ENCODE peak calls at places on chromosomes 12 and 14, in ten cellular contexts. N is AG08395; M is KBM-7; Y is NCI-H2081; R is T-helper 1 cell; A is foreskin keratinocyte; V is tibial artery; B is iPS-NIHi11; L is activated naive CD4-positive, alpha-beta T cell; T is stomach. E is an unnamed sample.

GRCh38 chr12:52279683-52280318 is 5.4 kb downstream of the KRT86 start:
- DNase-seq in N (no peak), M (no peak), Y (no peak), R (no peak), A (no peak), V (no peak), B (no peak), L (no peak), T (peak), E (no peak)

GRCh38 chr14:57884175-57884574 is 18.3 kb upstream of the SLC35F4 start:
- DNase-seq in N (no peak), M (no peak), Y (peak), R (no peak), A (no peak), V (no peak), B (no peak), L (no peak), T (no peak), E (no peak)

GRCh38 chr14:102870994-102871831 is 51.2 kb upstream of the AMN start:
- DNase-seq in N (no peak), M (no peak), Y (no peak), R (no peak), A (no peak), V (no peak), B (no peak), L (no peak), T (no peak), E (no peak)

GRCh38 chr12:89225401-89225800 is 126.9 kb downstream of the DUSP6 start:
- DNase-seq in N (peak), M (no peak), Y (no peak), R (peak), A (peak), V (no peak), B (peak), L (peak), T (no peak), E (peak)

GRCh38 chr14:24307575-24308341 is at the start of gene CIDEB:
- DNase-seq in N (peak), M (peak), Y (peak), R (peak), A (no peak), V (no peak), B (peak), L (peak), T (peak), E (peak)

GRCh38 chr14:76546426-76547221 is 170.7 kb downstream of the ESRRB start:
- DNase-seq in N (no peak), M (peak), Y (no peak), R (no peak), A (peak), V (no peak), B (peak), L (no peak), T (no peak), E (peak)

GRCh38 chr12:110004598-110004997 is 5.4 kb downstream of the ANKRD13A start:
- DNase-seq in N (no peak), M (no peak), Y (no peak), R (no peak), A (no peak), V (no peak), B (no peak), L (no peak), T (no peak), E (peak)

GRCh38 chr14:49754570-49755097 is 13.3 kb upstream of the KLHDC2 start:
- DNase-seq in N (no peak), M (no peak), Y (no peak), R (no peak), A (peak), V (no peak), B (no peak), L (no peak), T (no peak), E (no peak)

GRCh38 chr12:2682301-2683282 is 112.2 kb upstream of the FKBP4 start:
- DNase-seq in N (peak), M (peak), Y (no peak), R (no peak), A (no peak), V (no peak), B (peak), L (no peak), T (no peak), E (no peak)

GRCh38 chr12:57522019-57522886 is at the start of gene MBD6:
- DNase-seq in N (peak), M (peak), Y (peak), R (peak), A (peak), V (peak), B (peak), L (peak), T (peak), E (peak)

GRCh38 chr12:98998697-98999299 is 353.7 kb downstream of the APAF1 start:
- DNase-seq in N (peak), M (peak), Y (peak), R (no peak), A (no peak), V (no peak), B (peak), L (no peak), T (no peak), E (peak)

GRCh38 chr12:75665216-75665615 is 153.8 kb upstream of the KRR1 start:
- DNase-seq in N (peak), M (no peak), Y (no peak), R (no peak), A (no peak), V (no peak), B (no peak), L (no peak), T (no peak), E (no peak)

GRCh38 chr12:65881348-65881961 is 57.2 kb downstream of the HMGA2 start:
- DNase-seq in N (peak), M (no peak), Y (no peak), R (no peak), A (no peak), V (peak), B (peak), L (no peak), T (peak), E (no peak)

GRCh38 chr12:53938276-53939140 is at the start of gene HOXC13:
- DNase-seq in N (peak), M (peak), Y (peak), R (no peak), A (peak), V (peak), B (peak), L (no peak), T (no peak), E (peak)

GRCh38 chr12:21634245-21634644 is 23.4 kb downstream of the LDHB start:
- DNase-seq in N (no peak), M (no peak), Y (no peak), R (no peak), A (no peak), V (no peak), B (no peak), L (no peak), T (no peak), E (no peak)

GRCh38 chr12:39275846-39276245 is 167.1 kb downstream of the KIF21A start:
- DNase-seq in N (no peak), M (no peak), Y (no peak), R (no peak), A (no peak), V (no peak), B (no peak), L (no peak), T (no peak), E (no peak)

GRCh38 chr14:100523536-100524025 is 63.6 kb downstream of the BEGAIN start:
- DNase-seq in N (no peak), M (no peak), Y (no peak), R (no peak), A (no peak), V (no peak), B (no peak), L (no peak), T (no peak), E (no peak)

GRCh38 chr12:57935839-57936512 is 5.4 kb upstream of the ATP23 start:
- DNase-seq in N (peak), M (peak), Y (peak), R (peak), A (peak), V (peak), B (peak), L (peak), T (peak), E (peak)

GRCh38 chr14:87600236-87600635 is 392.7 kb downstream of the GALC start:
- DNase-seq in N (no peak), M (no peak), Y (no peak), R (no peak), A (no peak), V (no peak), B (no peak), L (no peak), T (no peak), E (no peak)

GRCh38 chr12:103455020-103455763 is 40.6 kb downstream of the C12orf42 start:
- DNase-seq in N (no peak), M (peak), Y (no peak), R (no peak), A (no peak), V (no peak), B (no peak), L (no peak), T (no peak), E (peak)

GRCh38 chr12:62270384-62270783 is 10.2 kb downstream of the USP15 start:
- DNase-seq in N (no peak), M (no peak), Y (no peak), R (no peak), A (no peak), V (no peak), B (no peak), L (no peak), T (no peak), E (no peak)

E was measured in GM20000.